ENCODE peak calls at places on chromosomes 16 and 17, in seven cellular contexts. One of them, this sample, is unnamed.

GRCh38 chr17:65495255-65496060 is 66.0 kb downstream of the AXIN2 start:
- DNase-seq in SK-N-SH: no peak
- DNase-seq in H1: peak; percentile 82
- DNase-seq in HepG2: no peak
- DNase-seq in GM12878: no peak
- DNase-seq in K562: no peak
- DNase-seq in GM12891: no peak
- DNase-seq in this sample: no peak

GRCh38 chr16:66418165-66418962 is 8.7 kb upstream of the BEAN1 start:
- DNase-seq in GM12891: no peak
- DNase-seq in SK-N-SH: no peak
- DNase-seq in GM12878: no peak
- DNase-seq in HepG2: no peak
- DNase-seq in H1: no peak
- DNase-seq in K562: no peak
- DNase-seq in this sample: no peak

GRCh38 chr16:74608944-74609343 is 2.0 kb upstream of the GLG1 start:
- DNase-seq in GM12891: no peak
- DNase-seq in K562: no peak
- DNase-seq in SK-N-SH: no peak
- DNase-seq in HepG2: no peak
- DNase-seq in GM12878: no peak
- DNase-seq in H1: no peak
- DNase-seq in this sample: no peak

GRCh38 chr17:43468746-43469544 is 14.8 kb upstream of the DHX8 start:
- DNase-seq in H1: no peak
- DNase-seq in K562: no peak
- DNase-seq in HepG2: peak; percentile 74
- DNase-seq in SK-N-SH: no peak
- DNase-seq in GM12891: no peak
- DNase-seq in GM12878: no peak
- DNase-seq in this sample: no peak

GRCh38 chr16:75238132-75238852 is 13.1 kb downstream of the BCAR1 start:
- DNase-seq in GM12878: no peak
- DNase-seq in H1: no peak
- DNase-seq in GM12891: no peak
- DNase-seq in HepG2: peak; percentile 89
- DNase-seq in K562: no peak
- DNase-seq in SK-N-SH: peak; percentile 71
- DNase-seq in this sample: no peak

GRCh38 chr17:78344666-78345065 is 15.2 kb downstream of the SOCS3 start:
- DNase-seq in H1: no peak
- DNase-seq in SK-N-SH: no peak
- DNase-seq in K562: no peak
- DNase-seq in HepG2: no peak
- DNase-seq in GM12878: no peak
- DNase-seq in GM12891: no peak
- DNase-seq in this sample: no peak

GRCh38 chr16:17318200-17318599 is 152.6 kb downstream of the XYLT1 start:
- DNase-seq in HepG2: no peak
- DNase-seq in GM12891: no peak
- DNase-seq in GM12878: no peak
- DNase-seq in K562: no peak
- DNase-seq in H1: no peak
- DNase-seq in SK-N-SH: no peak
- DNase-seq in this sample: no peak

GRCh38 chr16:68991075-68991474 is 114.4 kb upstream of the HAS3 start:
- DNase-seq in SK-N-SH: no peak
- DNase-seq in GM12878: no peak
- DNase-seq in GM12891: no peak
- DNase-seq in H1: no peak
- DNase-seq in K562: no peak
- DNase-seq in HepG2: no peak
- DNase-seq in this sample: no peak

GRCh38 chr16:35134471-35134870 is 1675.1 kb downstream of the TP53TG3F start:
- DNase-seq in HepG2: no peak
- DNase-seq in GM12891: no peak
- DNase-seq in SK-N-SH: no peak
- DNase-seq in H1: no peak
- DNase-seq in GM12878: no peak
- DNase-seq in K562: no peak
- DNase-seq in this sample: no peak

GRCh38 chr16:86321491-86321890 is 188.8 kb upstream of the FOXF1 start:
- DNase-seq in HepG2: no peak
- DNase-seq in K562: no peak
- DNase-seq in GM12878: no peak
- DNase-seq in GM12891: no peak
- DNase-seq in H1: no peak
- DNase-seq in SK-N-SH: no peak
- DNase-seq in this sample: no peak
- TF ChIP-seq TAF1 in HepG2: no peak
- TF ChIP-seq TAF1 in K562: no peak
- TF ChIP-seq TAF1 in GM12878: no peak
- TF ChIP-seq TAF1 in GM12891: no peak
- TF ChIP-seq TAF1 in H1: no peak
- TF ChIP-seq TAF1 in SK-N-SH: no peak
- TF ChIP-seq TAF1 in this sample: no peak

GRCh38 chr17:76528528-76529223 is 8.8 kb downstream of the CYGB start:
- DNase-seq in GM12878: no peak
- DNase-seq in H1: no peak
- DNase-seq in HepG2: no peak
- DNase-seq in K562: peak; percentile 90
- DNase-seq in SK-N-SH: peak; percentile 80
- DNase-seq in GM12891: no peak
- DNase-seq in this sample: peak; percentile 32
- TF ChIP-seq TAF1 in GM12878: no peak
- TF ChIP-seq TAF1 in H1: no peak
- TF ChIP-seq TAF1 in HepG2: no peak
- TF ChIP-seq TAF1 in K562: no peak
- TF ChIP-seq TAF1 in SK-N-SH: no peak
- TF ChIP-seq TAF1 in GM12891: no peak
- TF ChIP-seq TAF1 in this sample: no peak

GRCh38 chr16:3814755-3815154 is 65.8 kb downstream of the CREBBP start:
- DNase-seq in K562: no peak
- DNase-seq in HepG2: no peak
- DNase-seq in H1: no peak
- DNase-seq in SK-N-SH: no peak
- DNase-seq in GM12891: no peak
- DNase-seq in GM12878: no peak
- DNase-seq in this sample: no peak
- TF ChIP-seq TAF1 in K562: no peak
- TF ChIP-seq TAF1 in HepG2: no peak
- TF ChIP-seq TAF1 in H1: no peak
- TF ChIP-seq TAF1 in SK-N-SH: no peak
- TF ChIP-seq TAF1 in GM12891: no peak
- TF ChIP-seq TAF1 in GM12878: no peak
- TF ChIP-seq TAF1 in this sample: no peak

GRCh38 chr17:75838410-75838809 is 5.8 kb downstream of the UNC13D start:
- DNase-seq in GM12878: no peak
- DNase-seq in GM12891: no peak
- DNase-seq in HepG2: no peak
- DNase-seq in SK-N-SH: no peak
- DNase-seq in K562: no peak
- DNase-seq in H1: no peak
- DNase-seq in this sample: no peak
- TF ChIP-seq TAF1 in GM12878: no peak
- TF ChIP-seq TAF1 in GM12891: no peak
- TF ChIP-seq TAF1 in HepG2: no peak
- TF ChIP-seq TAF1 in SK-N-SH: no peak
- TF ChIP-seq TAF1 in K562: no peak
- TF ChIP-seq TAF1 in H1: no peak
- TF ChIP-seq TAF1 in this sample: no peak

DNA sequence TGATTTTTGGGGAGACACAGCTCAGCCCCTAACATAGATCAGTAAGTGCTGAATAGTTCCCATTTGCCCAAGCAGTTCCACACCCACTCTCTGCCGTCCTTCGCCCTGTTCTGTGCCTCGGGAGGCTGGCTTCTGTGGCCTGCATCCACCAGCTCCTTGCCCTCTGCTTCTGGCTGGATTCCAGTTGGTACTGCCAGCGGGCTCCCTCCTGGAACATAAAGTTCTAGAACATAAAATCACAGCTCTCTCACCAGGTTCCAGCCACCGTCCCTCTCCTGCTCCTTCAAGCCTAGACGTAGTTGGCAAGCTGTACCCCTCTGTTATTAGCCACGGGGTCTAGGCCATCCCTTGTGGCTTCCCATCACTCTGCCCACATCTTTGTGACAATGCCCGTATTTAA is 3.9 kb upstream of the MRPS23 start:
- DNase-seq in K562: no peak
- DNase-seq in H1: no peak
- DNase-seq in HepG2: no peak
- DNase-seq in GM12891: no peak
- DNase-seq in GM12878: no peak
- DNase-seq in SK-N-SH: no peak
- DNase-seq in this sample: no peak
- TF ChIP-seq TAF1 in K562: no peak
- TF ChIP-seq TAF1 in H1: no peak
- TF ChIP-seq TAF1 in HepG2: no peak
- TF ChIP-seq TAF1 in GM12891: no peak
- TF ChIP-seq TAF1 in GM12878: no peak
- TF ChIP-seq TAF1 in SK-N-SH: no peak
- TF ChIP-seq TAF1 in this sample: no peak

GRCh38 chr16:87002717-87003413 is 314.3 kb downstream of the C16orf95 start:
- DNase-seq in K562: no peak
- DNase-seq in SK-N-SH: no peak
- DNase-seq in HepG2: no peak
- DNase-seq in H1: no peak
- DNase-seq in GM12891: no peak
- DNase-seq in GM12878: no peak
- DNase-seq in this sample: no peak
- TF ChIP-seq TAF1 in K562: no peak
- TF ChIP-seq TAF1 in SK-N-SH: no peak
- TF ChIP-seq TAF1 in HepG2: no peak
- TF ChIP-seq TAF1 in H1: no peak
- TF ChIP-seq TAF1 in GM12891: no peak
- TF ChIP-seq TAF1 in GM12878: no peak
- TF ChIP-seq TAF1 in this sample: no peak

GRCh38 chr17:82394296-82394695 is 22.7 kb downstream of the UTS2R start:
- DNase-seq in HepG2: no peak
- DNase-seq in GM12891: no peak
- DNase-seq in H1: no peak
- DNase-seq in K562: no peak
- DNase-seq in GM12878: no peak
- DNase-seq in SK-N-SH: no peak
- DNase-seq in this sample: no peak
- TF ChIP-seq TAF1 in HepG2: no peak
- TF ChIP-seq TAF1 in GM12891: no peak
- TF ChIP-seq TAF1 in H1: no peak
- TF ChIP-seq TAF1 in K562: no peak
- TF ChIP-seq TAF1 in GM12878: no peak
- TF ChIP-seq TAF1 in SK-N-SH: no peak
- TF ChIP-seq TAF1 in this sample: no peak

DNA sequence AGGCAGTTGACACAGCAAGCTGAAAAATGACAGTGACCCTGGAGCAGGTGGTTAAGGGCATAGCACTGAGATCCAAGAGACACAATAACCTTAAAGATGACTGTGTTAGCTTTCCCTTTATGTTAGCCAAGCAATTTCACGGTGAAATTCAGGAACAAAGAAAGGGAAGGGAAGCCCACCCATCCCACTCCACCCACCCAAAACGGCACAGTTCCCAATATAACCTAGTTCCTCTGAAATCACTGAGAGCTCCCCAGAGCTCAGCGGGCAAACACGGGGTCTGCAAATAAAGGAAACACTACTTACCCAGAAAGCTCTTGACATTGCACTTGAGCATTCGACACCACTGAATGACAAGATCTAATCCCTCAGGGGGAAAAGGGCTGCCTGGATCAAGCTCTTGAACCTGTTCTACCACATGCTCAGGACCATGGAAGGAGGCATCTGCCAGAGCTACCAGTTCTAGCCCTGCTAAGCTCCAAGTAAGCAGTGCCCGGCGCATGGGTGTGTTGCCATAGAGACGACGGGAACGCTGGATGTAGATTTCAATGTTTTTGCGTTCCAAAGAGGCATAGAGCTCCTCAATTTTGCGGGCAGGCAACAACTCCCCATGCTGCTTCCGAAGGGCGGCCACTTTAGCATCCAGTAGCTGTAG is 10.6 kb downstream of the BLTP2 start:
- DNase-seq in GM12878: no peak
- DNase-seq in SK-N-SH: no peak
- DNase-seq in GM12891: no peak
- DNase-seq in H1: no peak
- DNase-seq in K562: no peak
- DNase-seq in HepG2: no peak
- DNase-seq in this sample: no peak
- TF ChIP-seq TAF1 in GM12878: no peak
- TF ChIP-seq TAF1 in SK-N-SH: no peak
- TF ChIP-seq TAF1 in GM12891: no peak
- TF ChIP-seq TAF1 in H1: no peak
- TF ChIP-seq TAF1 in K562: no peak
- TF ChIP-seq TAF1 in HepG2: no peak
- TF ChIP-seq TAF1 in this sample: no peak

DNA sequence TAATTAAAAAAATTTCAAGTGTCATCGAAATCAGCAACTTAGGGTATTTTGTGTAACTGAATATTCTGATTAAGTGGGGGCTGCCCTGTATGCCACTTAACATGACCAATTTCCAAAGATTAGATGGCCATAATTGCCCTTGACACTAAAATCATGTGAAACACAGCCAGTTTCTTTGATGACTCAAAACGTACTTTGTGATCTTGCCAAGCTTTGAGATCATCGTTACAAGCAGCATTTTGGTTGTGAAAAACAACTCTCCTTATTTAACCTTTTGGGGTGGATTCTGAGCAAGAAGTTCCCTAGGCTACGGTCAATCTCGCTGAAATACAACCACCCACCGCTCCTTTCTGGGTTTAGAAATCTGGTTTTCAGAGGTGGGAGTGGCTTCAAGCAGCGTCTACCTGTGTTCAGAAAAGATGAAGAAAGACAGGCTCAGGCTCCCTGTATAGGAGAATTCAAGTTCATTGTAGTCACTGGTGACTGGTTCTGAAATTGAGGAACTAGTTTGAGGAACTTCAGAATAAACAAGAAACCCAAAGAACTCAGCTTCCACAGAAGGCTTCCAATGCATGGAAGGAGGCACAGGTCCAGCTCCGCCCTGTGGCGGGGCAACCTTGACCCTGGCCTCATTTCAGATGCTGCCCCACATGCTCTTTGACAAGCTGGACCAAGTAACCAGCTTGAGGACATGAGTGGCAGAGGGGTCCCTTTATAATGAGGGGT is 9.4 kb downstream of the MAP3K14 start:
- DNase-seq in K562: no peak
- DNase-seq in GM12891: no peak
- DNase-seq in SK-N-SH: no peak
- DNase-seq in GM12878: peak; percentile 90
- DNase-seq in HepG2: no peak
- DNase-seq in H1: no peak
- DNase-seq in this sample: no peak
- TF ChIP-seq TAF1 in K562: no peak
- TF ChIP-seq TAF1 in GM12891: no peak
- TF ChIP-seq TAF1 in SK-N-SH: no peak
- TF ChIP-seq TAF1 in GM12878: no peak
- TF ChIP-seq TAF1 in HepG2: no peak
- TF ChIP-seq TAF1 in H1: no peak
- TF ChIP-seq TAF1 in this sample: no peak

GRCh38 chr16:50323335-50324011 is 45.3 kb downstream of the BRD7 start:
- DNase-seq in H1: no peak
- DNase-seq in GM12878: no peak
- DNase-seq in HepG2: peak; percentile 50
- DNase-seq in SK-N-SH: peak; percentile 36
- DNase-seq in GM12891: no peak
- DNase-seq in K562: peak; percentile 22
- DNase-seq in this sample: no peak
- TF ChIP-seq TAF1 in H1: no peak
- TF ChIP-seq TAF1 in GM12878: no peak
- TF ChIP-seq TAF1 in HepG2: no peak
- TF ChIP-seq TAF1 in SK-N-SH: no peak
- TF ChIP-seq TAF1 in GM12891: no peak
- TF ChIP-seq TAF1 in K562: no peak
- TF ChIP-seq TAF1 in this sample: no peak